ENCODE peak calls at places on chromosome 7, in four cellular contexts. One of them, this sample, is unnamed.

GRCh38 chr7:1646957-1647891 is 22.9 kb upstream of the ELFN1 start:
- DNase-seq in astrocyte of the hippocampus: peak
- DNase-seq in stimulated activated CD4-positive, alpha-beta T cell treated with anti-CD3 and anti-CD28 coated beads, Interleukin-1b, Interleukin-23, amount 100 ng/mL, for 24 hours: no peak
- DNase-seq in IMR-90: no peak
- DNase-seq in this sample: no peak

GRCh38 chr7:30068117-30068516 is 39.9 kb downstream of the PLEKHA8 start:
- DNase-seq in IMR-90: peak
- DNase-seq in astrocyte of the hippocampus: peak
- DNase-seq in stimulated activated CD4-positive, alpha-beta T cell treated with anti-CD3 and anti-CD28 coated beads, Interleukin-1b, Interleukin-23, amount 100 ng/mL, for 24 hours: no peak
- DNase-seq in this sample: no peak

GRCh38 chr7:131004371-131004770 is 270.4 kb upstream of the KLF14 start:
- DNase-seq in stimulated activated CD4-positive, alpha-beta T cell treated with anti-CD3 and anti-CD28 coated beads, Interleukin-1b, Interleukin-23, amount 100 ng/mL, for 24 hours: no peak
- DNase-seq in IMR-90: no peak
- DNase-seq in astrocyte of the hippocampus: no peak
- DNase-seq in this sample: no peak

GRCh38 chr7:127932496-127932895 is 98.7 kb downstream of the LRRC4 start:
- DNase-seq in astrocyte of the hippocampus: peak
- DNase-seq in stimulated activated CD4-positive, alpha-beta T cell treated with anti-CD3 and anti-CD28 coated beads, Interleukin-1b, Interleukin-23, amount 100 ng/mL, for 24 hours: no peak
- DNase-seq in IMR-90: no peak
- DNase-seq in this sample: no peak

GRCh38 chr7:137873524-137873923 is 26.8 kb upstream of the DGKI start:
- DNase-seq in astrocyte of the hippocampus: peak
- DNase-seq in stimulated activated CD4-positive, alpha-beta T cell treated with anti-CD3 and anti-CD28 coated beads, Interleukin-1b, Interleukin-23, amount 100 ng/mL, for 24 hours: no peak
- DNase-seq in IMR-90: peak
- DNase-seq in this sample: no peak

GRCh38 chr7:134520130-134520529 is 7.2 kb upstream of the AKR1B10 start:
- DNase-seq in IMR-90: peak
- DNase-seq in astrocyte of the hippocampus: no peak
- DNase-seq in stimulated activated CD4-positive, alpha-beta T cell treated with anti-CD3 and anti-CD28 coated beads, Interleukin-1b, Interleukin-23, amount 100 ng/mL, for 24 hours: no peak
- DNase-seq in this sample: no peak

GRCh38 chr7:132815696-132816334 is 239.5 kb upstream of the PLXNA4 start:
- DNase-seq in IMR-90: peak
- DNase-seq in stimulated activated CD4-positive, alpha-beta T cell treated with anti-CD3 and anti-CD28 coated beads, Interleukin-1b, Interleukin-23, amount 100 ng/mL, for 24 hours: no peak
- DNase-seq in astrocyte of the hippocampus: peak
- DNase-seq in this sample: no peak

GRCh38 chr7:68038621-68039314 is 1042.1 kb downstream of the TYW1 start:
- DNase-seq in stimulated activated CD4-positive, alpha-beta T cell treated with anti-CD3 and anti-CD28 coated beads, Interleukin-1b, Interleukin-23, amount 100 ng/mL, for 24 hours: no peak
- DNase-seq in IMR-90: no peak
- DNase-seq in astrocyte of the hippocampus: peak
- DNase-seq in this sample: no peak

GRCh38 chr7:29442146-29442545 is 121.5 kb upstream of the PRR15 start:
- DNase-seq in astrocyte of the hippocampus: peak
- DNase-seq in IMR-90: no peak
- DNase-seq in stimulated activated CD4-positive, alpha-beta T cell treated with anti-CD3 and anti-CD28 coated beads, Interleukin-1b, Interleukin-23, amount 100 ng/mL, for 24 hours: no peak
- DNase-seq in this sample: no peak